ENCODE peak calls at places on chromosomes 4 and X, in four cellular contexts. S, C, V and I are unnamed samples.
A peak's percentile ranks its signal among the peaks of the same experiment; 100 is the strongest.

GRCh38 chrX:125131146-125131545 is 188.5 kb upstream of the TEX13C start:
- DNase-seq in S (no peak), C (peak; percentile 4), V (no peak), I (no peak)

GRCh38 chr4:87123241-87123640 is 97.2 kb downstream of the KLHL8 start:
- DNase-seq in S (no peak), C (no peak), V (no peak), I (no peak)

GRCh38 chr4:174429701-174430100 is 92.6 kb downstream of the HPGD start:
- DNase-seq in S (no peak), C (no peak), V (no peak), I (no peak)

GRCh38 chrX:70554081-70554480 is 109.4 kb downstream of the DLG3 start:
- DNase-seq in S (no peak), C (peak; percentile 6), V (no peak), I (no peak)

GRCh38 chr4:10158355-10158942 is 41.9 kb upstream of the WDR1 start:
- DNase-seq in S (no peak), C (peak; percentile 22), V (no peak), I (peak; percentile 9)

GRCh38 chr4:8328866-8329559 is 59.5 kb downstream of the HTRA3 start:
- DNase-seq in S (no peak), C (no peak), V (no peak), I (no peak)

GRCh38 chrX:119512145-119512800 is 44.0 kb downstream of the SLC25A5 start:
- DNase-seq in S (peak; percentile 28), C (peak; percentile 80), V (peak; percentile 23), I (peak; percentile 76)

GRCh38 chrX:15151267-15152196 is 118.4 kb downstream of the ASB9 start:
- DNase-seq in S (no peak), C (no peak), V (no peak), I (no peak)

GRCh38 chrX:130771648-130772312 is 131.2 kb downstream of the ENOX2 start:
- DNase-seq in S (no peak), C (no peak), V (no peak), I (no peak)

GRCh38 chrX:49250066-49250465 is 14.4 kb downstream of the FOXP3 start:
- DNase-seq in S (no peak), C (no peak), V (no peak), I (no peak)

GRCh38 chr4:74230902-74231499 is 73.1 kb downstream of the MTHFD2L start:
- DNase-seq in S (peak; percentile 79), C (no peak), V (no peak), I (peak; percentile 38)

GRCh38 chrX:69151898-69152297 is 13.4 kb downstream of the PJA1 start:
- DNase-seq in S (no peak), C (no peak), V (no peak), I (no peak)

GRCh38 chr4:184237612-184238011 is 19.9 kb upstream of the ENPP6 start:
- DNase-seq in S (no peak), C (no peak), V (no peak), I (no peak)

GRCh38 chrX:47697171-47697570 is 38.2 kb upstream of the UXT start:
- DNase-seq in S (no peak), C (peak; percentile 23), V (no peak), I (no peak)

GRCh38 chr4:60897415-60897814 is 302.7 kb upstream of the ADGRL3 start:
- DNase-seq in S (no peak), C (no peak), V (no peak), I (no peak)

GRCh38 chrX:133921764-133922389 is 63.5 kb downstream of the GPC3 start:
- DNase-seq in S (no peak), C (peak; percentile 28), V (peak; percentile 25), I (peak; percentile 75)

GRCh38 chrX:111100191-111100590 is 4.2 kb downstream of the PAK3 start:
- DNase-seq in S (no peak), C (peak; percentile 57), V (no peak), I (peak; percentile 35)

GRCh38 chr4:80058740-80059139 is 14.3 kb downstream of the ANTXR2 start:
- DNase-seq in S (no peak), C (no peak), V (no peak), I (no peak)

GRCh38 chr4:76634239-76634638 is 199.2 kb downstream of the SHROOM3 start:
- DNase-seq in S (peak; percentile 47), C (no peak), V (no peak), I (no peak)

GRCh38 chr4:120723986-120724385 is 198.5 kb downstream of the PRDM5 start:
- DNase-seq in S (no peak), C (no peak), V (no peak), I (no peak)

GRCh38 chr4:8255698-8256441 is 13.7 kb upstream of the HTRA3 start:
- DNase-seq in S (no peak), C (no peak), V (peak; percentile 35), I (no peak)

GRCh38 chr4:74005528-74005927 is 7.1 kb upstream of the CXCL5 start:
- DNase-seq in S (no peak), C (peak; percentile 39), V (no peak), I (peak; percentile 18)

GRCh38 chr4:6465985-6466384 is 6.4 kb downstream of the PPP2R2C start:
- DNase-seq in S (no peak), C (no peak), V (no peak), I (no peak)

GRCh38 chr4:3630136-3630933 is 98.1 kb upstream of the LRPAP1 start:
- DNase-seq in S (no peak), C (no peak), V (no peak), I (no peak)

GRCh38 chr4:127479031-127479622 is 153.6 kb upstream of the INTU start:
- DNase-seq in S (no peak), C (peak; percentile 68), V (no peak), I (no peak)

GRCh38 chr4:52752921-52753320 is 1.7 kb upstream of the ERVMER34-1 start:
- DNase-seq in S (no peak), C (no peak), V (no peak), I (no peak)
- TF ChIP-seq CTCF in S (no peak), C (no peak), V (no peak), I (no peak)

DNA sequence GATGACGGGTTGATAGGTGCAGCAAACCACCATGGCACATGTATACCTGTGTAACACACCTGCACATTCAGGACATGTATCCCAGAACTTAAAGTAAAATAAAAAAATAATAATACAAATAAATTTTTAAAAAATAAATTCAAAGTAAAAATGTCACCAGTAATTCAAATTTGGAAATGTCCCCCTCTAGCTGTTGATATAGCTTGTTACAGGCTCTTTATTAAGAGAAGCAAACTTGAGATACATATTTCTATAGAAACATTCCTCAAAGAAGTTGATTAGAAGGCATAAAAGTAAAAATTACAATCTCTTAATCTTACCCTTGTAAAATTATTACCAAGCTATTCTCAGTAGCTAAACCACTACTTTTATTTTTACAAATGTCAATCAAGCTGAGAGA is 1397.0 kb downstream of the FAM133A start:
- DNase-seq in S (no peak), C (no peak), V (no peak), I (no peak)
- TF ChIP-seq CTCF in S (peak; percentile 17), C (peak; percentile 48), V (no peak), I (no peak)

GRCh38 chr4:13539721-13540445 is 4.4 kb downstream of the NKX3-2 start:
- DNase-seq in S (no peak), C (no peak), V (no peak), I (no peak)
- TF ChIP-seq CTCF in S (no peak), C (no peak), V (no peak), I (no peak)

DNA sequence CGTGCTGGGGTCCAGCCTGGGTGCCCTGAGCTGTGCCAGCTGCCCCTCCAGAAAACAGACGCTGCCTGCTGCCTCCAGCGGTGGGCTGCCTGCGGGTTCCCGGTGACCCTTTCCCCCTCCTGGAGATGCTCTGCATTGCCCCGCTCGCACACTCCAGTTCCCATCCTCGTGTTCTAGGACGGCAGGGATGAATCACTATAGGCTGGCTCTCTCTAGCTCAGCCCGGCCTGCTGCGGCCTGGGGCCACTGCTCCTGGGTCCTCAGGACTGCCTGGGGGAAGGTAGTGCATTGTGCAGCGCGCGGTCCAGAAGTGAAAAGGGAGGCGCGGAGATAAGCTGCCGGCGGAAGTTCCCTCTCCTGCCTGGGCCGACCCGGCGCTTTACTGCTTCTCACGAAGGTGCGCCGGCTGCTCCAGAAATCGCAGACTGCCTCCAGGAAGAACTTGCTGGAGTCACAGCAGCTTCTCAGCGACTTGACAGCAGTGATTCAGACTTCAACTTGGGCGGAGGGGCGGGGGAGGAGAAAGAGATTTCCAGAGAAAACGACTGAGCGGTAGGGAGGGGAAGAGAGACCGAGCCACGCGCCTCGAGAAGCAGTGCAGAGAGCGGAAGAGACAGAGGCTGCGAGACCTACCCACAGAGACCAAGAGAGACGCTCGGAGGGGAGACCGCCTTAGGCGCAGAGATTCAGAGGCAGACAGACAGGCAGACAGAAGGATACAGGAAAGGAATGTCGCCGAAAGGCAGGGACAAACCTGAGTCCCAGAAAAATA is 6.7 kb upstream of the MSX1 start:
- DNase-seq in S (peak; percentile 46), C (peak; percentile 78), V (no peak), I (peak; percentile 22)
- TF ChIP-seq CTCF in S (peak; percentile 62), C (peak; percentile 37), V (no peak), I (no peak)

GRCh38 chr4:134936014-134936413 is 734.4 kb upstream of the PABPC4L start:
- DNase-seq in S (no peak), C (no peak), V (no peak), I (no peak)

GRCh38 chr4:134934036-134934806 is 732.6 kb upstream of the PABPC4L start:
- DNase-seq in S (no peak), C (no peak), V (no peak), I (no peak)

GRCh38 chr4:134935320-134935719 is 733.7 kb upstream of the PABPC4L start:
- DNase-seq in S (no peak), C (peak; percentile 30), V (no peak), I (peak; percentile 42)
- TF ChIP-seq CTCF in S (no peak), C (peak; percentile 44), V (no peak), I (no peak)